ENCODE peak calls at places on chromosomes 5 and 9, in five cellular contexts. One of them, this sample, is unnamed.

GRCh38 chr5:7363067-7363677 is 32.8 kb upstream of the ADCY2 start:
- DNase-seq in GM12878: no peak
- DNase-seq in HepG2: no peak
- DNase-seq in K562: no peak
- DNase-seq in SK-N-SH: no peak
- DNase-seq in this sample: no peak

GRCh38 chr5:33507426-33507825 is 66.7 kb downstream of the TARS1 start:
- DNase-seq in SK-N-SH: no peak
- DNase-seq in HepG2: no peak
- DNase-seq in K562: no peak
- DNase-seq in GM12878: no peak
- DNase-seq in this sample: no peak

GRCh38 chr9:110040788-110041187 is 167.2 kb downstream of the C9orf152 start:
- DNase-seq in SK-N-SH: no peak
- DNase-seq in GM12878: no peak
- DNase-seq in K562: no peak
- DNase-seq in HepG2: peak; percentile 46
- DNase-seq in this sample: no peak

GRCh38 chr5:76082790-76083554 is at the start of gene SV2C:
- DNase-seq in HepG2: no peak
- DNase-seq in K562: no peak
- DNase-seq in SK-N-SH: peak; percentile 89
- DNase-seq in GM12878: no peak
- DNase-seq in this sample: peak; percentile 1

GRCh38 chr9:96219615-96220257 is 82.2 kb downstream of the HSD17B3 start:
- DNase-seq in K562: peak; percentile 75
- DNase-seq in GM12878: no peak
- DNase-seq in SK-N-SH: peak; percentile 55
- DNase-seq in HepG2: no peak
- DNase-seq in this sample: no peak

GRCh38 chr5:146243217-146243616 is 39.8 kb downstream of the RBM27 start:
- DNase-seq in HepG2: no peak
- DNase-seq in SK-N-SH: no peak
- DNase-seq in GM12878: no peak
- DNase-seq in K562: no peak
- DNase-seq in this sample: no peak

GRCh38 chr5:32326216-32326772 is 13.6 kb upstream of the MTMR12 start:
- DNase-seq in HepG2: no peak
- DNase-seq in GM12878: no peak
- DNase-seq in K562: no peak
- DNase-seq in SK-N-SH: no peak
- DNase-seq in this sample: no peak

GRCh38 chr9:11194249-11194648 is 581.4 kb upstream of the PTPRD start:
- DNase-seq in K562: no peak
- DNase-seq in HepG2: no peak
- DNase-seq in SK-N-SH: no peak
- DNase-seq in GM12878: no peak
- DNase-seq in this sample: no peak

GRCh38 chr5:76660360-76660759 is 37.2 kb upstream of the F2RL2 start:
- DNase-seq in K562: no peak
- DNase-seq in HepG2: no peak
- DNase-seq in GM12878: no peak
- DNase-seq in SK-N-SH: no peak
- DNase-seq in this sample: no peak

GRCh38 chr5:92884464-92884863 is 696.6 kb downstream of the NR2F1-AS1 start:
- DNase-seq in K562: no peak
- DNase-seq in GM12878: no peak
- DNase-seq in HepG2: no peak
- DNase-seq in SK-N-SH: no peak
- DNase-seq in this sample: no peak

GRCh38 chr5:132295505-132296411 is 1.6 kb downstream of the SLC22A4 start:
- DNase-seq in GM12878: no peak
- DNase-seq in SK-N-SH: no peak
- DNase-seq in HepG2: no peak
- DNase-seq in K562: no peak
- DNase-seq in this sample: no peak

GRCh38 chr5:35761541-35761940 is 95.2 kb upstream of the IL7R start:
- DNase-seq in SK-N-SH: no peak
- DNase-seq in HepG2: no peak
- DNase-seq in GM12878: no peak
- DNase-seq in K562: no peak
- DNase-seq in this sample: no peak

GRCh38 chr5:150781706-150782614 is 3.4 kb downstream of the SMIM3 start:
- DNase-seq in HepG2: peak; percentile 78
- DNase-seq in K562: no peak
- DNase-seq in GM12878: no peak
- DNase-seq in SK-N-SH: no peak
- DNase-seq in this sample: no peak

GRCh38 chr5:54514841-54515432 is 2.6 kb upstream of the SNX18 start:
- DNase-seq in SK-N-SH: no peak
- DNase-seq in HepG2: no peak
- DNase-seq in K562: no peak
- DNase-seq in GM12878: no peak
- DNase-seq in this sample: no peak

GRCh38 chr5:160463775-160464465 is 42.3 kb downstream of the PTTG1 start:
- DNase-seq in K562: no peak
- DNase-seq in GM12878: no peak
- DNase-seq in SK-N-SH: no peak
- DNase-seq in HepG2: peak; percentile 88
- DNase-seq in this sample: no peak

GRCh38 chr9:100739208-100739607 is 161.3 kb downstream of the CAVIN4 start:
- DNase-seq in SK-N-SH: no peak
- DNase-seq in HepG2: no peak
- DNase-seq in GM12878: no peak
- DNase-seq in K562: no peak
- DNase-seq in this sample: no peak

GRCh38 chr5:92599217-92599810 is 981.7 kb downstream of the NR2F1-AS1 start:
- DNase-seq in GM12878: no peak
- DNase-seq in K562: no peak
- DNase-seq in HepG2: no peak
- DNase-seq in SK-N-SH: no peak
- DNase-seq in this sample: peak; percentile 0

GRCh38 chr5:93381057-93381456 is 200.0 kb downstream of the NR2F1-AS1 start:
- DNase-seq in K562: no peak
- DNase-seq in GM12878: no peak
- DNase-seq in HepG2: no peak
- DNase-seq in SK-N-SH: no peak
- DNase-seq in this sample: no peak

GRCh38 chr5:76365558-76365957 is 37.5 kb upstream of the IQGAP2 start:
- DNase-seq in K562: no peak
- DNase-seq in HepG2: no peak
- DNase-seq in GM12878: no peak
- DNase-seq in SK-N-SH: no peak
- DNase-seq in this sample: peak; percentile 13

GRCh38 chr9:19922476-19923118 is 133.8 kb upstream of the SLC24A2 start:
- DNase-seq in SK-N-SH: peak; percentile 72
- DNase-seq in GM12878: no peak
- DNase-seq in K562: no peak
- DNase-seq in HepG2: peak; percentile 21
- DNase-seq in this sample: no peak

GRCh38 chr5:14264605-14265316 is 121.6 kb downstream of the TRIO start:
- DNase-seq in GM12878: no peak
- DNase-seq in SK-N-SH: peak; percentile 88
- DNase-seq in HepG2: peak; percentile 78
- DNase-seq in K562: peak; percentile 95
- DNase-seq in this sample: peak; percentile 66

GRCh38 chr5:43145071-43145470 is 24.4 kb downstream of the ZNF131 start:
- DNase-seq in SK-N-SH: no peak
- DNase-seq in HepG2: no peak
- DNase-seq in GM12878: no peak
- DNase-seq in K562: no peak
- DNase-seq in this sample: no peak

GRCh38 chr9:94126844-94127243 is 42.6 kb downstream of the PTPDC1 start:
- DNase-seq in SK-N-SH: no peak
- DNase-seq in HepG2: no peak
- DNase-seq in K562: no peak
- DNase-seq in GM12878: no peak
- DNase-seq in this sample: no peak

GRCh38 chr5:149153751-149154610 is 12.7 kb downstream of the ABLIM3 start:
- DNase-seq in GM12878: no peak
- DNase-seq in K562: no peak
- DNase-seq in HepG2: peak; percentile 50
- DNase-seq in SK-N-SH: no peak
- DNase-seq in this sample: no peak

GRCh38 chr9:131528886-131529505 is 2.1 kb downstream of the UCK1 start:
- DNase-seq in GM12878: no peak
- DNase-seq in SK-N-SH: no peak
- DNase-seq in K562: no peak
- DNase-seq in HepG2: no peak
- DNase-seq in this sample: no peak

GRCh38 chr9:131529597-131530545 is 1.2 kb downstream of the UCK1 start:
- DNase-seq in HepG2: no peak
- DNase-seq in SK-N-SH: no peak
- DNase-seq in K562: no peak
- DNase-seq in GM12878: no peak
- DNase-seq in this sample: no peak

GRCh38 chr9:131530930-131531832 is at the start of gene UCK1:
- DNase-seq in SK-N-SH: peak; percentile 100
- DNase-seq in GM12878: peak; percentile 13
- DNase-seq in K562: peak; percentile 99
- DNase-seq in HepG2: peak; percentile 42
- DNase-seq in this sample: peak; percentile 75

GRCh38 chr9:131528186-131528585 is 2.9 kb downstream of the UCK1 start:
- DNase-seq in HepG2: no peak
- DNase-seq in K562: no peak
- DNase-seq in GM12878: no peak
- DNase-seq in SK-N-SH: no peak
- DNase-seq in this sample: no peak

DNA sequence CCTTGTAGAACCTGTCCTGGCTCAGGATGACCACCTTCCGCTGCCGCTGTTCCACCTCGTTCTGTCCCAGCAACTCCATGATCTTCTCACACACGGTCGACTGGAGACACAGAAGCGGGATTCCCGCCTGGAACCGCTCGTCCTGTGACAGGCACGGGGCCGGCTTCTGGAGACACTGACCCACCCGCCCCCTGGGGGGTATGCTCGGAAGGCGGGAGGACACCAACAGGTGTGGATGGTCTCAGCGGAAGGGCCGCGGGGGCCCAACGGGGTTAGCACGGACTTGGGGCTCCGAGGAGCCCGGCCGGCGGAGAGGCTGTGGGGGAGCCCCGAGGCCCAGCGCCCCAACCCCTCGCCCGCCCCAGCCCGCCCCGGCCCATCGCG is 525 bp downstream of the UCK1 start:
- DNase-seq in HepG2: peak; percentile 24
- DNase-seq in SK-N-SH: peak; percentile 84
- DNase-seq in GM12878: no peak
- DNase-seq in K562: peak; percentile 82
- DNase-seq in this sample: no peak
- TF ChIP-seq CTCF in HepG2: no peak
- TF ChIP-seq CTCF in SK-N-SH: peak; percentile 38
- TF ChIP-seq CTCF in GM12878: no peak
- TF ChIP-seq CTCF in K562: no peak
- TF ChIP-seq CTCF in this sample: no peak

DNA sequence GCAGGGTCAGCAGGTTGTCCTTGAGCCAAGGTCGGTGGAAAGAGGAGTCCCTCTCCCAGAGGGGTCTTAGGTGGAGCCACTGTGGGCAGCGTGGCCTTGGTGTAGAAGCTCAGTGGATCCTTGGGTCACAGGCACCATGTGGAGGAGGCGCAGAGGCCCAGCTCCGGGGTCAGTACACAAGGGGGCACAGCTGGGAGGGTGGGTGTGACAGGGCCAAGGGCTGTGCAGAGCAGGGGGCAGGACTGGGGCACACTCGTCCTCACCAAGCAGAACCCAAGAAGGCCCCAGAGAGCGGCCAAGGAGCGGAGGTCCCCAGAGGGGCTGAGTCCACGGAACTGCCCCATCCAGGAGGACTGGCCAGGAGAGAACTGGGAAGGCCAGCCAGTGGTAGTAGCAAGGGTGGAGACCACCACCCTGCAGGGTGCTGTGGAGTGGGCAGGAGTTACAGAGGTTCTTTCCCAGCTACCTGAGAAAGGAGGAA is 2.4 kb upstream of the LPCAT1 start:
- DNase-seq in GM12878: no peak
- DNase-seq in HepG2: no peak
- DNase-seq in K562: no peak
- DNase-seq in SK-N-SH: no peak
- DNase-seq in this sample: no peak
- TF ChIP-seq GABPA in GM12878: no peak
- TF ChIP-seq GABPA in HepG2: no peak
- TF ChIP-seq GABPA in K562: no peak
- TF ChIP-seq GABPA in SK-N-SH: no peak
- TF ChIP-seq GABPA in this sample: no peak

GRCh38 chr5:82813951-82814350 is 263.2 kb downstream of the TMEM167A start:
- DNase-seq in GM12878: no peak
- DNase-seq in HepG2: no peak
- DNase-seq in K562: no peak
- DNase-seq in SK-N-SH: no peak
- DNase-seq in this sample: no peak

GRCh38 chr5:82815871-82816270 is 261.3 kb downstream of the TMEM167A start:
- DNase-seq in K562: no peak
- DNase-seq in HepG2: no peak
- DNase-seq in SK-N-SH: no peak
- DNase-seq in GM12878: no peak
- DNase-seq in this sample: no peak

GRCh38 chr5:82808960-82809359 is 268.2 kb downstream of the TMEM167A start:
- DNase-seq in HepG2: no peak
- DNase-seq in SK-N-SH: no peak
- DNase-seq in GM12878: no peak
- DNase-seq in K562: no peak
- DNase-seq in this sample: no peak

GRCh38 chr5:82817897-82818676 is 259.1 kb downstream of the TMEM167A start:
- DNase-seq in HepG2: no peak
- DNase-seq in K562: no peak
- DNase-seq in SK-N-SH: no peak
- DNase-seq in GM12878: no peak
- DNase-seq in this sample: no peak

GRCh38 chr5:82812575-82812974 is 264.6 kb downstream of the TMEM167A start:
- DNase-seq in GM12878: no peak
- DNase-seq in SK-N-SH: no peak
- DNase-seq in HepG2: no peak
- DNase-seq in K562: no peak
- DNase-seq in this sample: no peak
- TF ChIP-seq REST in GM12878: no peak
- TF ChIP-seq REST in SK-N-SH: no peak
- TF ChIP-seq REST in HepG2: no peak
- TF ChIP-seq REST in K562: no peak
- TF ChIP-seq REST in this sample: no peak

DNA sequence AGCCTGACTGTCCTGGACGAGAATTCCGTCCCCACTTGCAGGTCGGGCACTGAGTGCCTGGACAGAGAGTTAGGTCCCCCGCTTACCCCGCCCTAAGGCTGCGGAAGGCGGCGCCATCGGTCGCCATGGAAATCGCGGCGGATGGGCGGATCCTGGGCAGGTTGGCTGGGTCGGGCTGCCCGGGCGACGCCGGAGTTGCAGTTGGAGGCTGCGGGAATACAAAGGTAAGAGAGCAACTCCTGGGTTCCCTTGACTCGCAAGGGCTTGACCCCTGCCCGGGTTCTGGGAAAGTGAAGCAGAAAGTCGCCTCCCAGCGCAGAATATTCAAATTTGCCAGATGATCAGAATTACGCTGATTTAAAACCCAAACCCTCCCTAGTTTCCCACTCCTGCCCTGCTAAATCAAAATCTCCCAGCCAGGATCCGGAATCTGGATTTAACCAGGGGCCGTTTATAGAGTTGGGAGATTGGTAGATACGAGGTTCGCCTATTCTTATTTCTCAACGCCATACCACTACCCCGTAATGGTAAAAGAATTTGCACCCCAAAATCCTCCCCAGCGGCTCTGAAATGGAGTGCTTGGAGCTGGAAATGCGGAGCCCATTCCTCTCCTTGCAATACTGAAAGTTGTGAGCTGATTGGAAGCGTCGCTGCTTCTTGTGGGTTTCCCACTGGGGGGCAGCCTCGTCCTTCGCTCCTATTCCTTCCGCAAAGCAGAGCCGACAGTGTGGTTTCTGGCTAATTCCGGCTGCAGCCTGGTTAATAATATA is 156.4 kb upstream of the RASEF start:
- DNase-seq in GM12878: no peak
- DNase-seq in SK-N-SH: peak; percentile 84
- DNase-seq in HepG2: peak; percentile 77
- DNase-seq in K562: no peak
- DNase-seq in this sample: peak; percentile 81
- TF ChIP-seq CTCF in GM12878: no peak
- TF ChIP-seq CTCF in SK-N-SH: peak; percentile 45
- TF ChIP-seq CTCF in HepG2: peak; percentile 93
- TF ChIP-seq CTCF in K562: no peak
- TF ChIP-seq CTCF in this sample: peak; percentile 21